ENCODE peak calls at places on chromosome 20, in seven cellular contexts. X, R, C, J, G, B and A are unnamed samples.

GRCh38 chr20:21519136-21519584 is 5.3 kb upstream of the NKX2-2 start:
- DNase-seq in X (no peak), R (no peak), C (no peak), J (no peak), G (no peak), B (no peak), A (no peak)

GRCh38 chr20:41406307-41406706 is 39.7 kb upstream of the EMILIN3 start:
- DNase-seq in X (no peak), R (no peak), C (no peak), J (no peak), G (no peak), B (no peak), A (no peak)

GRCh38 chr20:30811896-30812671 is 445.4 kb upstream of the DEFB115 start:
- DNase-seq in X (no peak), R (peak; percentile 52), C (no peak), J (no peak), G (no peak), B (peak; percentile 49), A (peak; percentile 61)

GRCh38 chr20:4051413-4052138 is 36.2 kb upstream of the RNF24 start:
- DNase-seq in X (no peak), R (no peak), C (no peak), J (no peak), G (no peak), B (no peak), A (no peak)

GRCh38 chr20:6959900-6960312 is 192.4 kb downstream of the BMP2 start:
- DNase-seq in X (peak; percentile 22), R (no peak), C (no peak), J (no peak), G (no peak), B (no peak), A (peak; percentile 40)

GRCh38 chr20:23582293-23582692 is 14.0 kb upstream of the CST9L start:
- DNase-seq in X (peak; percentile 14), R (no peak), C (no peak), J (no peak), G (no peak), B (no peak), A (no peak)

GRCh38 chr20:59645316-59645715 is 41.0 kb downstream of the PHACTR3 start:
- DNase-seq in X (no peak), R (no peak), C (no peak), J (no peak), G (no peak), B (no peak), A (no peak)

GRCh38 chr20:55792049-55792448 is 213.3 kb downstream of the CBLN4 start:
- DNase-seq in X (no peak), R (no peak), C (no peak), J (no peak), G (no peak), B (no peak), A (no peak)

GRCh38 chr20:4763261-4763660 is 41.6 kb downstream of the PRND start:
- DNase-seq in X (no peak), R (no peak), C (no peak), J (no peak), G (no peak), B (no peak), A (no peak)

GRCh38 chr20:23508896-23509579 is 18.1 kb downstream of the CST8 start:
- DNase-seq in X (no peak), R (no peak), C (peak; percentile 57), J (no peak), G (no peak), B (no peak), A (no peak)

DNA sequence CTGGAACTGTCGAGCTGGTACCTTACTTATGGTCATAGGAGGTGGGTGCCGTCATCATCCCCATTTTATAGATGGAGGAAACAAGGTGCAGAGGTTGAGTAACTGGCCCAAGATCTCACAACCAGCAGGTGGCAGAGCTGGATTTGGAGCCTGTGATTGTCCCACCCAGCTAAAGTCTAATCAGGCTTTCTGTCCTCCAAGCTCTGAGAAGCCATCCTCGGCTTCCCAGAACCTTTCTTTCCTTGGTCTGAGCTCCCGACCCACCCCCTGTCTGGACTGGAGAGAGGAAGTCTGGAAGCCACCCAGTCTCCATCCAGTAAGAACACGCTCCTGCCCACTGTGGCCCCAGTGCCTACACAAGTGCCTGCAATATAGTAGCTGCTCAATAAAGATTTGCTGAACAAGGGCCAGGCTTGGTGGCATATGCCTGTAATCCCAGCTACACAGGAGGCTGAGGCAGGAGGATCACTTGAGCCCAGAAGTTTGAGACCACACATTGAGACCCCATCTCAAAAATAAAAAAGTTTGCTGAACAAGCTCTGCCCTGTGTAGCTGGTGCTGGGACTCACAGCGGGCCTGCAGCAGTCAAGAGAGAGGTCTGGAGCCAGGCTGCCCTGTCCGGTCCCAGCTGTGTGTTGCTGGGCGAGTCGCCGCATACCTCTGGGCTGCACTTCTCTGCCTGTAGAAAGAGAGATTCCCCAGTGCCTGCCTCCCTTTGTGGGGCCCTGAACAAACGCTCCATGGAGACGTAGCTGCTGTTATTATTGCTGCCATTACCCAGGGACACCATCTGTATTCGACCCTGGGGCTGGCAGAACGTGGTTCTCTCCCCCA is 32.5 kb upstream of the DLGAP4 start:
- DNase-seq in X (peak; percentile 39), R (peak; percentile 25), C (no peak), J (no peak), G (peak; percentile 4), B (peak; percentile 16), A (peak; percentile 40)
- TF ChIP-seq CTCF in X (peak; percentile 24), R (peak; percentile 52), C (no peak), J (no peak), G (peak; percentile 47), B (peak; percentile 35), A (peak; percentile 45)

GRCh38 chr20:61045091-61045490 is 207.0 kb upstream of the CDH4 start:
- DNase-seq in X (no peak), R (no peak), C (no peak), J (no peak), G (no peak), B (no peak), A (no peak)

GRCh38 chr20:61045876-61046585 is 206.0 kb upstream of the CDH4 start:
- DNase-seq in X (no peak), R (no peak), C (peak; percentile 57), J (no peak), G (no peak), B (no peak), A (no peak)

GRCh38 chr20:61043681-61044080 is 208.4 kb upstream of the CDH4 start:
- DNase-seq in X (no peak), R (no peak), C (no peak), J (no peak), G (no peak), B (no peak), A (no peak)

GRCh38 chr20:61042501-61043385 is 209.3 kb upstream of the CDH4 start:
- DNase-seq in X (no peak), R (no peak), C (peak; percentile 20), J (no peak), G (no peak), B (peak; percentile 18), A (no peak)

GRCh38 chr20:61044499-61044898 is 207.6 kb upstream of the CDH4 start:
- DNase-seq in X (peak; percentile 11), R (no peak), C (peak; percentile 22), J (no peak), G (no peak), B (no peak), A (no peak)
- TF ChIP-seq CTCF in X (no peak), R (peak; percentile 7), C (no peak), J (no peak), G (no peak), B (no peak), A (no peak)

DNA sequence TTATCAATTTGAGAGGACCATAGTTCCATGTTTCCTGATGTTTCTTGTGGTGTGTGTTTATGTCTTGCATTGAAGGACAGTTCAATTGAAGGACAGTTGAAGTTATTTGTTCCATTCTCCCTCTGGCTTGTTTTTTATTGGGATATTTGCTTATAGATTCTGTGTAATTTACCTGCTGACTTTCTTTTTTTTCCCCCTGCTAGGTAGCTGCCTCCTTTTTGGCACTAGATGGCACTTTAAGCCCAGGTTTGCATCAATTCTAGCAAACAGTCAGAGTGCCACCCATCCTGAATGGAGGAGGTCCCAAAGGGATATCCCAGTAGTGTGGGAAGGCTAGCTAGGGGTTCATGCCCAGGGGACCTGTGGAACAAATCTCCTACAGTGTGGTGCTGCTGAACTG is 78.1 kb downstream of the CFAP61 start:
- DNase-seq in X (peak; percentile 38), R (peak; percentile 19), C (no peak), J (no peak), G (peak; percentile 33), B (no peak), A (peak; percentile 50)
- TF ChIP-seq CTCF in X (peak; percentile 30), R (peak; percentile 73), C (no peak), J (no peak), G (peak; percentile 35), B (peak; percentile 34), A (peak; percentile 68)

DNA sequence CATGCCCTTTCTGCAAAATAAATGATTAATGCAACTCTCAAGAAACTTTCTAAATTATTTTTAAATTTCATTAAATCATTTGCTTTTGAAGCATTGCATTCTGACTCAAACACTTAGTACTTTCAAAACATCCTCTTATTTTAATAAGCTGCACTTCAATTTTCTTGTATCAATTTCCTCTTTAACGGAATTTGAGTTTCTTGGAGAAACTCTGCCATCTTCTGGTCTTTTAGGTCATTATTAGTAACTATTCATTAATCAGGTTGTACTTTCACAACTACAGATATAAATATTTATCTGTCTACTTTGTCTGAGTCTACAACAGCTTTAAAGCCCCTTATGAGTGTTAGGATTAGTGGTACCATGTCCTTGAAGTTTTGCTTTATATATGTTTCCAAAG is 30.2 kb downstream of the TMX4 start:
- DNase-seq in X (no peak), R (no peak), C (no peak), J (no peak), G (no peak), B (no peak), A (no peak)
- TF ChIP-seq CTCF in X (no peak), R (peak; percentile 7), C (no peak), J (no peak), G (peak; percentile 24), B (no peak), A (no peak)

GRCh38 chr20:46767127-46767761 is 57.8 kb downstream of the SLC2A10 start:
- DNase-seq in X (peak; percentile 72), R (peak; percentile 13), C (peak; percentile 55), J (no peak), G (peak; percentile 46), B (peak; percentile 36), A (peak; percentile 67)
- TF ChIP-seq CTCF in X (peak; percentile 68), R (peak; percentile 62), C (peak; percentile 64), J (peak; percentile 24), G (peak; percentile 53), B (peak; percentile 56), A (peak; percentile 85)

DNA sequence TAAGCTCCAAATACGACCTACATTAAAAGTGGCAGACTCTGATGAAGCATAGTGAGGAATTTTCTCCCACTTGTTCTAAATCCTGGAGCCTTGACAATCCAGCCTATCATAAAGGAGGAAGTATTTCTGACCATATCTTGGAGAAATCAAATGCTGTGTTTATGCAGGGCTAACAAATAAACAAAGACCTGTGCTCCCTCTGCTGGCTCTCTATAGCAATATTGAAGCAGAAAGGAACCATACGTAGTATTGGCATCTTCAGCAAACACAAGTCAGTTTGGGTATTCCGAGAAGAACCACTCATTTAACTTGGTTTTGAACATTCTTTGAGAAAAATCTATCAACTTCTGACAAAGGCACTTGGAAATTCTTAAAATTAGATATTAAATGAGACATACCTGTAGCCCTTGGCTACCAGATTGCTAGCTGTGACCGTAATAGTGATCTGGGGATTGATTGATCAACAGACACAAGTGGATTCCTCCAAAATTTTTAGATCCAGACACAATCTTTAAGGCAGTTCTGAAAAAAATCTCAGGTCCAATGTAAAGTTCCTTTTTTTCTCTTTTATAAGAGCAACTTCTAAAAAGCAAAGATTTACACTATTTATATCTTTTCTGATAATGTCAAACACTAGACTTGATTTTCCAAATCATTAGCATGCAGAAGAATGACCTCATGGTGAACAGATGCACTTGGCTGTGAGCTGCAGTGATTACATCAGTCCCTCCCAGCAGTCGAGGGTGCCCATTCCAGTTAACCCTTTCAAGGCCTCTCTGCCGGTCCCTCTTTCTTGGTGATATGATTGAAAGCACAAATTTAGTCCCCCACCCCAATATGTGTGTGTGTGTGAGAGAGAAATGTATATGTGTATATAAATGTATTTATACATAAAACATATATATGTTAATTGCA is 40.2 kb downstream of the INSM1 start:
- DNase-seq in X (peak; percentile 2), R (peak; percentile 75), C (no peak), J (no peak), G (peak; percentile 3), B (peak; percentile 35), A (no peak)
- TF ChIP-seq CTCF in X (no peak), R (peak; percentile 74), C (no peak), J (no peak), G (no peak), B (peak; percentile 28), A (peak; percentile 37)